ENCODE peak calls at places on chromosomes 12 and 14, in eight cellular contexts. N is sigmoid colon; Y is heart left ventricle; J is lung; V is tibial nerve; R is CD8-positive, alpha-beta T cell; X is testis; E is right lobe of liver. M is an unnamed sample.

GRCh38 chr12:72271741-72272661 is at the start of gene TRHDE:
- DNase-seq in E (peak; percentile 32), R (no peak), V (no peak), X (peak; percentile 60), Y (peak; percentile 25), J (no peak), N (peak; percentile 64), M (no peak)

GRCh38 chr12:89166525-89166934 is 185.8 kb downstream of the DUSP6 start:
- DNase-seq in Y (no peak), R (no peak), E (no peak), X (no peak), N (no peak), V (no peak), J (no peak), M (no peak)

GRCh38 chr14:88063807-88064206 is 58.9 kb downstream of the GPR65 start:
- DNase-seq in X (peak; percentile 39), N (no peak), J (no peak), R (no peak), V (no peak), Y (no peak), E (no peak), M (no peak)

GRCh38 chr14:65070710-65071033 is 31.6 kb downstream of the MAX start:
- DNase-seq in N (no peak), J (no peak), R (no peak), Y (peak; percentile 39), V (no peak), E (no peak), X (no peak), M (no peak)

GRCh38 chr12:46005151-46005797 is 14.9 kb upstream of the SCAF11 start:
- DNase-seq in Y (no peak), N (no peak), R (no peak), J (no peak), E (no peak), V (no peak), X (no peak), M (no peak)

GRCh38 chr12:20438307-20438779 is 70.0 kb downstream of the PDE3A start:
- DNase-seq in N (no peak), J (no peak), Y (no peak), E (no peak), X (no peak), R (no peak), V (no peak), M (no peak)

GRCh38 chr12:4006743-4007142 is 133.5 kb upstream of the PARP11 start:
- DNase-seq in X (no peak), J (no peak), R (no peak), Y (no peak), E (no peak), N (no peak), V (no peak), M (no peak)

GRCh38 chr12:87870061-87870460 is 159.1 kb downstream of the C12orf50 start:
- DNase-seq in Y (no peak), N (no peak), R (no peak), X (no peak), J (no peak), E (no peak), V (no peak), M (no peak)

GRCh38 chr12:132078190-132078589 is 65.9 kb downstream of the DDX51 start:
- DNase-seq in R (no peak), E (no peak), J (no peak), Y (no peak), V (no peak), X (no peak), N (no peak), M (no peak)

GRCh38 chr12:84924956-84925355 is 12.4 kb upstream of the SLC6A15 start:
- DNase-seq in N (no peak), Y (no peak), X (no peak), E (no peak), J (no peak), R (no peak), V (no peak), M (no peak)

GRCh38 chr12:47858511-47859266 is 39.0 kb upstream of the HDAC7 start:
- DNase-seq in R (no peak), N (peak; percentile 48), E (peak; percentile 86), V (no peak), Y (no peak), X (no peak), J (no peak), M (no peak)

GRCh38 chr12:6476496-6476895 is 6.0 kb upstream of the VAMP1 start:
- DNase-seq in N (no peak), E (no peak), V (no peak), X (no peak), J (no peak), Y (no peak), R (no peak), M (no peak)

GRCh38 chr14:20680843-20681347 is 3.5 kb upstream of the RNASE4 start:
- DNase-seq in X (peak; percentile 55), V (no peak), R (no peak), N (no peak), J (no peak), E (no peak), Y (peak; percentile 53), M (no peak)

GRCh38 chr12:120703311-120703942 is 6.8 kb upstream of the UNC119B start:
- DNase-seq in J (peak; percentile 69), N (no peak), Y (no peak), R (no peak), E (no peak), X (no peak), V (no peak), M (no peak)

GRCh38 chr12:79236920-79237319 is 372.3 kb downstream of the SYT1 start:
- DNase-seq in Y (no peak), N (no peak), R (no peak), V (no peak), J (no peak), X (peak; percentile 22), E (no peak), M (no peak)

GRCh38 chr12:6970096-6970527 is 352 bp downstream of the PHB2 start:
- DNase-seq in E (no peak), N (no peak), Y (no peak), V (no peak), J (no peak), R (no peak), X (peak; percentile 38), M (no peak)

GRCh38 chr12:111775205-111776193 is 8.8 kb downstream of the ALDH2 start:
- DNase-seq in E (peak; percentile 82), N (peak; percentile 95), V (peak; percentile 49), X (peak; percentile 88), R (no peak), Y (peak; percentile 84), J (peak; percentile 86), M (no peak)

GRCh38 chr12:89999699-90000505 is 291.3 kb upstream of the ATP2B1 start:
- DNase-seq in R (no peak), E (no peak), Y (no peak), V (no peak), J (no peak), N (no peak), X (no peak), M (no peak)

GRCh38 chr12:9587903-9588600 is 19.7 kb downstream of the KLRB1 start:
- DNase-seq in X (no peak), V (no peak), J (no peak), Y (no peak), R (no peak), N (no peak), E (no peak), M (no peak)

GRCh38 chr14:55915464-55915863 is 202.7 kb upstream of the PELI2 start:
- DNase-seq in Y (no peak), V (no peak), R (no peak), E (no peak), J (no peak), N (no peak), X (no peak), M (no peak)

DNA sequence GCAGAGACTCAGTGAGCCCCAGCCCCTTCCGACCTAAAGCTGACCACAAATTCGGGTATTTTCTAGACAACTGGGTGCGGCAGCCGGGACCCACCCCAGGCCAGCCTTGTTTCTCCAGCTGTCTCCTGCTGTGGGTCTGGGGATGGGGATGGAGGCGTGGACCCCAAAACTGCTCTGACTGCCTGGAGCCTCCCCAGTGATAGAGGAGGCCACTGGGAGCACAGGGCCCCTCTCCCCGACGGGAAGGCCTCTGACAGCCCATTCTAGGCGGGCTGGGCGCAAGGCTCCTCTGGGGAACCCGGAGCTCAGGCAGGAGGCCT is 38.2 kb upstream of the TDRD9 start:
- DNase-seq in E (no peak), N (no peak), V (no peak), Y (peak; percentile 16), R (no peak), X (no peak), J (no peak), M (no peak)
- H3K27ac ChIP-seq in E (peak overlapping the region; percentile 49), N (no peak overlapping the region), V (no peak overlapping the region), Y (no peak overlapping the region), R (no peak overlapping the region), X (no peak overlapping the region), J (peak overlapping the region; percentile 38), M (no peak overlapping the region)

DNA sequence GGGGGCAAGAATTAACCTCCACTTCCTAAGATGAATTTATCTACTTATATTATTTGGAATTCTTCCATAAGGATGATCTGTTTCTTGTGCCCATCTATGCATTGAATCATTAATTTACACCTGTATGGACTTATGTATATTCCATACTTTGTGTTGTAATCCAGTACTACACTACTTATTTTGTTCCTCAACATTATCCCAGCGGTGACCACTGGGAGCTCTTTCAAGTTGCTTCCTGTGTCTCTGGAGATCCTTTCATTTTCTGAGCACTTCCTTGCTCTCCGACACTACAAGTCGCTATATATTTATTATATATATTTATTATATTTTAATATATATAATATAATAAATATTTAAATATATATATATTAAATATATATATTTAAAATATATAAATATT is 54.9 kb upstream of the SCN8A start:
- DNase-seq in J (no peak), Y (no peak), N (no peak), X (no peak), R (no peak), E (no peak), V (no peak), M (no peak)
- TF ChIP-seq CTCF in J (no peak), Y (no peak), N (no peak), X (no peak), R (no peak), E (no peak), V (no peak), M (no peak)

GRCh38 chr12:126295652-126296051 is 1230.4 kb downstream of the AACS start:
- DNase-seq in X (no peak), J (no peak), R (no peak), N (no peak), E (no peak), Y (no peak), V (no peak), M (no peak)

GRCh38 chr12:126286203-126286602 is 1221.0 kb downstream of the AACS start:
- DNase-seq in J (no peak), X (no peak), Y (no peak), V (no peak), R (no peak), N (no peak), E (no peak), M (no peak)

DNA sequence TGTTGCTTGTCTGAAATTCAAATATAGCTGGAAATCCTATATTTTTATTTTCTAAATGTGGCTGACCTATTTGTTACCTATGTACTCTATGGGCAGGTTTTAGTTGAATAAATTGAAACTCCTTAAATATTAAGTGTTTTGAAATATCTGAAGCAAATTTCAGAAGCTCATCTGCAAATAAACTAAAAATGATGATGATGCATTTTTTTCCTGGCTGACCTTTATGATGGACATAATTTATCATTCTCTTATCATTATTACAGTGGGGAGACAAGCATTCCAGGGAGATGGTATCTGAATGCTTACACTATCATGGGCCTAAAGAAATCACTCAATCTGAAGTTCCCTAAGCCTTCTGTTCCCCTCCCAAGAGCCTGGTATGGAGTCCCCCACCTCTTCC is 1225.2 kb downstream of the AACS start:
- DNase-seq in R (no peak), V (no peak), N (no peak), E (no peak), X (no peak), J (no peak), Y (no peak), M (no peak)
- H3K9me3 ChIP-seq in R (no peaks in the 10 kb centered on the region), V (no peaks in the 10 kb centered on the region), N (no peaks in the 10 kb centered on the region), E (no peaks in the 10 kb centered on the region), X (no peaks in the 10 kb centered on the region), J (peaks cover 10% of the 10 kb centered on the region), Y (peaks cover 10% of the 10 kb centered on the region), M (no peaks in the 10 kb centered on the region)

GRCh38 chr14:75926431-75926830 is 55.4 kb downstream of the TGFB3 start:
- DNase-seq in J (no peak), V (no peak), Y (no peak), X (no peak), R (no peak), E (no peak), N (no peak), M (no peak)
- H3K27ac ChIP-seq in J (no peak overlapping the region), V (no peak overlapping the region), Y (no peak overlapping the region), X (no peak overlapping the region), R (no peak overlapping the region), E (no peak overlapping the region), N (no peak overlapping the region), M (no peak overlapping the region)

M was measured in CD4-positive, alpha-beta T cell.